ENCODE peak calls at places on chromosomes 7 and 10, in nine cellular contexts. S, T, U, E, N, K, V, O and A are unnamed samples.

GRCh38 chr7:20393021-20394015 is 62.6 kb downstream of the ITGB8 start:
- DNase-seq in S (no peak), T (no peak), U (no peak), E (no peak), N (no peak), K (no peak), V (no peak), O (no peak), A (no peak)

GRCh38 chr10:501596-501995 is 187.9 kb downstream of the DIP2C start:
- DNase-seq in S (no peak), T (no peak), U (no peak), E (no peak), N (peak; percentile 51), K (no peak), V (no peak), O (no peak), A (no peak)

GRCh38 chr7:17429579-17429978 is 131.1 kb downstream of the AHR start:
- DNase-seq in S (no peak), T (no peak), U (no peak), E (no peak), N (no peak), K (no peak), V (no peak), O (no peak), A (no peak)

GRCh38 chr10:96890580-96890979 is 58.5 kb downstream of the LCOR start:
- DNase-seq in S (no peak), T (no peak), U (no peak), E (no peak), N (no peak), K (no peak), V (no peak), O (no peak), A (no peak)

GRCh38 chr10:80168111-80168511 is 35.6 kb downstream of the PLAC9 start:
- DNase-seq in S (no peak), T (no peak), U (no peak), E (no peak), N (no peak), K (no peak), V (no peak), O (no peak), A (no peak)

GRCh38 chr7:27154901-27155815 is 1.3 kb downstream of the HOXA7 start:
- DNase-seq in S (no peak), T (peak; percentile 33), U (no peak), E (peak; percentile 60), N (peak; percentile 63), K (peak; percentile 34), V (no peak), O (no peak), A (no peak)

GRCh38 chr7:26420600-26420999 is 128.9 kb downstream of the SNX10 start:
- DNase-seq in S (no peak), T (no peak), U (no peak), E (no peak), N (no peak), K (no peak), V (no peak), O (no peak), A (no peak)

GRCh38 chr7:4683884-4684565 is 1.9 kb downstream of the FOXK1 start:
- DNase-seq in S (peak; percentile 65), T (peak; percentile 33), U (no peak), E (peak; percentile 72), N (peak; percentile 77), K (peak; percentile 84), V (peak; percentile 72), O (peak; percentile 48), A (peak; percentile 29)

GRCh38 chr10:100038561-100039071 is 28.9 kb upstream of the DNMBP start:
- DNase-seq in S (no peak), T (no peak), U (peak; percentile 50), E (peak; percentile 52), N (no peak), K (peak; percentile 11), V (no peak), O (no peak), A (no peak)

GRCh38 chr10:6108631-6109443 is 20.0 kb downstream of the RBM17 start:
- DNase-seq in S (no peak), T (peak; percentile 68), U (peak; percentile 71), E (peak; percentile 35), N (no peak), K (peak; percentile 64), V (no peak), O (peak; percentile 64), A (no peak)

GRCh38 chr7:66283003-66283920 is 78.1 kb downstream of the TPST1 start:
- DNase-seq in S (no peak), T (no peak), U (no peak), E (no peak), N (no peak), K (peak; percentile 93), V (no peak), O (no peak), A (no peak)

GRCh38 chr10:123408660-123409059 is 254.5 kb downstream of the BUB3 start:
- DNase-seq in S (no peak), T (no peak), U (no peak), E (no peak), N (no peak), K (peak; percentile 8), V (no peak), O (no peak), A (no peak)

GRCh38 chr7:98970805-98971204 is 92.5 kb downstream of the TRRAP start:
- DNase-seq in S (no peak), T (no peak), U (no peak), E (no peak), N (peak; percentile 46), K (no peak), V (no peak), O (no peak), A (no peak)

GRCh38 chr7:81173766-81174281 is 255.0 kb upstream of the SEMA3C start:
- DNase-seq in S (no peak), T (no peak), U (no peak), E (no peak), N (no peak), K (peak; percentile 51), V (no peak), O (no peak), A (no peak)

GRCh38 chr7:30348083-30348560 is 63.7 kb downstream of the ZNRF2 start:
- DNase-seq in S (no peak), T (peak; percentile 58), U (peak; percentile 88), E (no peak), N (no peak), K (peak; percentile 95), V (no peak), O (peak; percentile 85), A (peak; percentile 67)

GRCh38 chr10:109898007-109898406 is 25.3 kb downstream of the XPNPEP1 start:
- DNase-seq in S (no peak), T (no peak), U (no peak), E (no peak), N (no peak), K (no peak), V (no peak), O (no peak), A (no peak)
- H3K4me1 ChIP-seq in S (peaks cover 34% of the 10 kb centered on the region), T (no peaks in the 10 kb centered on the region), U (peaks cover 4% of the 10 kb centered on the region), E (peaks cover 9% of the 10 kb centered on the region), N (peaks cover 61% of the 10 kb centered on the region), K (peaks cover 59% of the 10 kb centered on the region), V (peaks cover 18% of the 10 kb centered on the region), O (peaks cover 35% of the 10 kb centered on the region), A (peaks cover 9% of the 10 kb centered on the region)

GRCh38 chr7:14740606-14741005 is 161.9 kb downstream of the DGKB start:
- DNase-seq in S (no peak), T (no peak), U (no peak), E (no peak), N (no peak), K (no peak), V (no peak), O (no peak), A (no peak)

GRCh38 chr7:14739496-14740185 is 162.9 kb downstream of the DGKB start:
- DNase-seq in S (no peak), T (no peak), U (no peak), E (no peak), N (no peak), K (no peak), V (no peak), O (no peak), A (no peak)

GRCh38 chr7:14734839-14735321 is 167.7 kb downstream of the DGKB start:
- DNase-seq in S (no peak), T (no peak), U (peak; percentile 82), E (no peak), N (no peak), K (no peak), V (no peak), O (no peak), A (no peak)

GRCh38 chr7:14738086-14738485 is 164.5 kb downstream of the DGKB start:
- DNase-seq in S (no peak), T (no peak), U (no peak), E (no peak), N (no peak), K (no peak), V (no peak), O (no peak), A (no peak)
- H3K36me3 ChIP-seq in S (no peaks in the 10 kb centered on the region), T (no peaks in the 10 kb centered on the region), U (no peaks in the 10 kb centered on the region), E (no peaks in the 10 kb centered on the region), N (no peaks in the 10 kb centered on the region), K (no peaks in the 10 kb centered on the region), V (no peaks in the 10 kb centered on the region), O (no peaks in the 10 kb centered on the region), A (no peaks in the 10 kb centered on the region)

GRCh38 chr7:34748244-34749039 is 90.4 kb downstream of the NPSR1 start:
- DNase-seq in S (peak; percentile 31), T (no peak), U (peak; percentile 73), E (peak; percentile 82), N (peak; percentile 90), K (peak; percentile 67), V (no peak), O (no peak), A (no peak)

GRCh38 chr7:34752929-34753328 is 94.9 kb downstream of the NPSR1 start:
- DNase-seq in S (no peak), T (no peak), U (no peak), E (no peak), N (no peak), K (no peak), V (no peak), O (no peak), A (no peak)

GRCh38 chr7:34750209-34750608 is 92.2 kb downstream of the NPSR1 start:
- DNase-seq in S (no peak), T (no peak), U (no peak), E (no peak), N (no peak), K (peak; percentile 22), V (no peak), O (no peak), A (no peak)

GRCh38 chr7:34751725-34752643 is 94.0 kb downstream of the NPSR1 start:
- DNase-seq in S (no peak), T (no peak), U (peak; percentile 40), E (no peak), N (no peak), K (no peak), V (no peak), O (no peak), A (no peak)

DNA sequence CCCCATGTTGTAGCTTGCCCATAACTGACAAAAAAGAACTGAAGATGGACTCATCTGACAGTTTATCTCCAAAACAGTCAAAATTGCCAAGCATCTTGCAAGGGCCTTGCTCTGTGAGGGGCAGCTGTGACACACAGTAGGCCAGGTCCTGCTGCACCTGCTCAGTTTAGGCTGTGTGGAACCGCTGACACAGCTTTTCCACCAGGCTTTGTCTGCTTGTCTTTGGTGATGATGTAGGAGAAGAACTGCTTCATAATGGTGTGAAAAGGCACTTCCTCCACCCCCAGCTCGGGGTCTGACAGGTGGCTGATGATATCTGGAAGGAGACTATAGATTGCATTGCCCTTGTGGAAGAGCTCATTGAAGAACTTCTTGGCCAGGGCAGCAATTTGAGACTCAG is 92.6 kb downstream of the NPSR1 start:
- DNase-seq in S (no peak), T (no peak), U (no peak), E (no peak), N (no peak), K (no peak), V (no peak), O (no peak), A (no peak)
- H3K4me1 ChIP-seq in S (no peaks in the 10 kb centered on the region), T (no peaks in the 10 kb centered on the region), U (peaks cover 2% of the 10 kb centered on the region), E (peaks cover 5% of the 10 kb centered on the region), N (peaks cover 14% of the 10 kb centered on the region), K (no peaks in the 10 kb centered on the region), V (no peaks in the 10 kb centered on the region), O (no peaks in the 10 kb centered on the region), A (no peaks in the 10 kb centered on the region)

GRCh38 chr7:129210989-129211312 is 13.9 kb upstream of the AHCYL2 start:
- DNase-seq in S (no peak), T (no peak), U (no peak), E (no peak), N (no peak), K (no peak), V (no peak), O (no peak), A (no peak)
- H3K36me3 ChIP-seq in S (no peaks in the 10 kb centered on the region), T (no peaks in the 10 kb centered on the region), U (no peaks in the 10 kb centered on the region), E (no peaks in the 10 kb centered on the region), N (no peaks in the 10 kb centered on the region), K (no peaks in the 10 kb centered on the region), V (peaks cover 4% of the 10 kb centered on the region), O (no peaks in the 10 kb centered on the region), A (no peaks in the 10 kb centered on the region)